ENCODE peak calls at places on chromosomes 6 and 20, in eight cellular contexts. X is activated naive CD8-positive, alpha-beta T cell treated with anti-CD3 and anti-CD28 coated beads, Interleukin-2, amount 50 U/mL, for 24 hours; Z is activated T-helper 9 cell treated with anti-CD3 and anti-CD28 coated beads, Interleukin-2, amount 50 U/mL, for 16 hours; U is activated CD8-positive, alpha-beta memory T cell treated with anti-CD3 and anti-CD28 coated beads, Interleukin-2, amount 50 U/mL, for 48 hours; I is WTC11; G is stimulated activated CD8-positive, alpha-beta memory T cell treated with anti-CD3 and anti-CD28 coated beads, Interleukin-15, amount 100 ng/mL, for 24 hours; C is right cardiac atrium; E is CD8-positive, alpha-beta T cell. J is an unnamed sample.

GRCh38 chr20:49272654-49273053 is 5.2 kb downstream of the ZNFX1 start:
- DNase-seq in C (no peak), G (no peak), I (no peak), U (no peak), E (no peak), Z (no peak), X (no peak), J (no peak)

GRCh38 chr20:40844285-40844684 is 155.2 kb upstream of the MAFB start:
- DNase-seq in G (no peak), I (no peak), E (no peak), U (no peak), Z (no peak), C (no peak), X (no peak), J (no peak)

GRCh38 chr6:40912158-40912946 is 126.7 kb downstream of the UNC5CL start:
- DNase-seq in X (peak; percentile 18), U (no peak), E (no peak), I (peak; percentile 53), Z (no peak), G (no peak), C (peak; percentile 69), J (no peak)

GRCh38 chr6:80547827-80548226 is 441.4 kb downstream of the BCKDHB start:
- DNase-seq in I (no peak), X (no peak), U (no peak), G (no peak), Z (no peak), E (no peak), C (no peak), J (no peak)

GRCh38 chr20:6299451-6299850 is 176.6 kb upstream of the FERMT1 start:
- DNase-seq in X (no peak), C (no peak), E (no peak), Z (no peak), U (no peak), I (no peak), G (no peak), J (no peak)

GRCh38 chr6:23420659-23421350 is 705.2 kb upstream of the NRSN1 start:
- DNase-seq in G (no peak), U (no peak), Z (no peak), E (no peak), C (no peak), X (no peak), I (no peak), J (no peak)

GRCh38 chr6:167787896-167788530 is 38.7 kb upstream of the AFDN start:
- DNase-seq in X (no peak), C (no peak), U (no peak), Z (no peak), E (peak; percentile 19), G (no peak), I (no peak), J (no peak)

GRCh38 chr6:63649269-63649668 is 13.7 kb downstream of the PHF3 start:
- DNase-seq in C (no peak), Z (no peak), I (no peak), G (no peak), U (no peak), E (no peak), X (no peak), J (no peak)

GRCh38 chr6:134675110-134676038 is 274.5 kb downstream of the ALDH8A1 start:
- DNase-seq in X (no peak), C (no peak), G (no peak), U (no peak), I (no peak), Z (no peak), E (no peak), J (no peak)

GRCh38 chr20:58997141-58997770 is 9.8 kb downstream of the CTSZ start:
- DNase-seq in C (no peak), G (no peak), I (no peak), U (no peak), E (no peak), Z (no peak), X (no peak), J (no peak)

GRCh38 chr6:78831492-78831891 is 35.9 kb upstream of the IRAK1BP1 start:
- DNase-seq in E (no peak), U (no peak), Z (no peak), X (no peak), G (no peak), I (no peak), C (peak; percentile 29), J (no peak)

GRCh38 chr6:155292711-155293110 is 21.6 kb downstream of the TFB1M start:
- DNase-seq in G (no peak), I (no peak), U (no peak), Z (no peak), E (no peak), C (no peak), X (no peak), J (no peak)

GRCh38 chr6:119575721-119576120 is 226.2 kb upstream of the MAN1A1 start:
- DNase-seq in U (no peak), I (no peak), E (no peak), Z (no peak), G (no peak), X (no peak), C (no peak), J (no peak)

GRCh38 chr20:50540620-50541605 is 30.7 kb downstream of the PTPN1 start:
- DNase-seq in C (no peak), Z (no peak), U (no peak), G (no peak), E (no peak), X (no peak), I (no peak), J (no peak)

GRCh38 chr6:90846824-90847223 is 260.0 kb upstream of the MAP3K7 start:
- DNase-seq in C (no peak), G (no peak), Z (no peak), I (no peak), X (no peak), U (no peak), E (no peak), J (no peak)

GRCh38 chr6:21230536-21230935 is 363.0 kb upstream of the SOX4 start:
- DNase-seq in G (no peak), C (no peak), E (no peak), X (no peak), U (no peak), Z (no peak), I (no peak), J (no peak)

GRCh38 chr6:5125152-5126006 is 40.2 kb downstream of the PPP1R3G start:
- DNase-seq in I (no peak), U (no peak), C (no peak), E (no peak), G (no peak), X (no peak), Z (no peak), J (no peak)

GRCh38 chr20:32062776-32063170 is 10.7 kb downstream of the HCK start:
- DNase-seq in G (no peak), Z (no peak), I (no peak), U (no peak), E (no peak), C (peak; percentile 80), X (peak; percentile 9), J (no peak)

GRCh38 chr20:44703183-44703925 is 11.8 kb upstream of the CCN5 start:
- DNase-seq in C (no peak), Z (no peak), U (no peak), G (no peak), X (no peak), E (no peak), I (no peak), J (no peak)

GRCh38 chr6:127484207-127484858 is 25.1 kb upstream of the KIAA0408 start:
- DNase-seq in I (no peak), E (no peak), U (no peak), G (no peak), X (no peak), Z (no peak), C (no peak), J (no peak)